ENCODE peak calls at places on chromosome 10, in nine cellular contexts. H is suprapubic skin, D is HepG2, Y is heart right ventricle, B is esophagus muscularis mucosa, T is cardiac muscle cell, I is GM12878, M is IMR-90, P is ascending aorta. A is an unnamed sample.

GRCh38 chr10:5775705-5776104 is 37.5 kb downstream of the GDI2 start:
- DNase-seq in H (no peak), D (no peak), Y (peak; percentile 34), B (no peak), T (no peak), I (no peak), M (no peak), P (peak; percentile 15), A (no peak)

GRCh38 chr10:36662571-36662970 is 462.8 kb upstream of the ANKRD30A start:
- DNase-seq in H (no peak), D (no peak), Y (no peak), B (no peak), T (no peak), I (no peak), M (no peak), P (no peak), A (no peak)

GRCh38 chr10:130179640-130180039 is 43.4 kb downstream of the GLRX3 start:
- DNase-seq in H (no peak), D (peak; percentile 54), Y (no peak), B (no peak), T (peak; percentile 53), I (no peak), M (peak; percentile 78), P (no peak), A (peak; percentile 65)

GRCh38 chr10:47268696-47269095 is 31.3 kb upstream of the GDF10 start:
- DNase-seq in H (no peak), D (no peak), Y (no peak), B (no peak), T (no peak), I (no peak), M (no peak), P (no peak), A (no peak)

GRCh38 chr10:79471776-79472175 is 26.4 kb upstream of the ZCCHC24 start:
- DNase-seq in H (no peak), D (no peak), Y (no peak), B (no peak), T (no peak), I (no peak), M (no peak), P (no peak), A (no peak)

GRCh38 chr10:86244296-86244695 is 122.3 kb downstream of the GRID1 start:
- DNase-seq in H (no peak), D (no peak), Y (no peak), B (no peak), T (no peak), I (no peak), M (no peak), P (no peak), A (no peak)

GRCh38 chr10:86335831-86336230 is 30.8 kb downstream of the GRID1 start:
- DNase-seq in H (no peak), D (no peak), Y (no peak), B (no peak), T (no peak), I (no peak), M (no peak), P (no peak), A (peak; percentile 17)

GRCh38 chr10:14240253-14241189 is 90.2 kb downstream of the FRMD4A start:
- DNase-seq in H (no peak), D (no peak), Y (no peak), B (no peak), T (no peak), I (no peak), M (peak; percentile 26), P (no peak), A (no peak)

GRCh38 chr10:126321455-126321854 is 66.8 kb downstream of the ADAM12 start:
- DNase-seq in H (no peak), D (no peak), Y (no peak), B (peak; percentile 64), T (peak; percentile 63), I (no peak), M (no peak), P (no peak), A (no peak)

GRCh38 chr10:126314848-126315247 is 73.4 kb downstream of the ADAM12 start:
- DNase-seq in H (no peak), D (no peak), Y (no peak), B (peak; percentile 60), T (no peak), I (no peak), M (no peak), P (no peak), A (no peak)

GRCh38 chr10:126312167-126312566 is 76.1 kb downstream of the ADAM12 start:
- DNase-seq in H (no peak), D (no peak), Y (no peak), B (peak; percentile 62), T (no peak), I (no peak), M (no peak), P (no peak), A (no peak)

DNA sequence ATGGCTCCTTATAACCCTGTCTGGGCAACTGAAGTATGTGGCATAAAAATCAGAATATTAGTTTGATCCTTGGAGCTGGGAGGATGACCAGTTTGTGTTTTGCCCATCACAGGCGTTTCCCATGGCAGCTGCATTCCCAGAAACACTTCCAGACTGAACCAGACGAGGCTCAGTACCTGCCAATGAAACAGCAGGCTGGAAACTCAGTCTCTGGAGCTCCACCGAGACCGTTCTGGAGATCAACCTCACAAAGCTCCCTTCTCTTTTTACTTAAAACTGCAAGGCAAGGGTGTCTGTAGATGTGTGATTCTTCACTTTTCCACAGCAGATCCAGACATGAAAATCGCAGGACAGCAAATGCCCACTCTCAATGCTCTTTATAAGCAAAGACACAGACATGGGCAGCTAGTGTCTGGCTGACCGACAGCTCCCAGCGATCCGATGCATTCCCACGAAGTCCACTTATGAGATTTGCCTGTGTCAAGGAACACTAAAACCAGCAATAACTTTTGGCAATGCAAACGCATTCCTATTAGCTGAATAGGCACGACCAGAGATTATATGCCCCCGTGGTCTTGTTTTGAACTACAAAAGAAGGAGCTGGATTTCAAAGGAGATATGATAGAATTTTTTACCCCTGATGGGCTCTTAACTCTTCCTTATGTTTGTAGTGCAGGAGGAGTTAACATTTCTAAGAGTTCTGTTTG is 72.7 kb downstream of the ADAM12 start:
- DNase-seq in H (no peak), D (no peak), Y (no peak), B (peak; percentile 64), T (no peak), I (no peak), M (peak; percentile 83), P (no peak), A (no peak)
- H3K4me3 ChIP-seq in H (no peak overlapping the region), D (no peak overlapping the region), Y (no peak overlapping the region), B (no peak overlapping the region), T (no peak overlapping the region), I (no peak overlapping the region), M (no peak overlapping the region), P (peak overlapping the region; percentile 23), A (no peak overlapping the region)

DNA sequence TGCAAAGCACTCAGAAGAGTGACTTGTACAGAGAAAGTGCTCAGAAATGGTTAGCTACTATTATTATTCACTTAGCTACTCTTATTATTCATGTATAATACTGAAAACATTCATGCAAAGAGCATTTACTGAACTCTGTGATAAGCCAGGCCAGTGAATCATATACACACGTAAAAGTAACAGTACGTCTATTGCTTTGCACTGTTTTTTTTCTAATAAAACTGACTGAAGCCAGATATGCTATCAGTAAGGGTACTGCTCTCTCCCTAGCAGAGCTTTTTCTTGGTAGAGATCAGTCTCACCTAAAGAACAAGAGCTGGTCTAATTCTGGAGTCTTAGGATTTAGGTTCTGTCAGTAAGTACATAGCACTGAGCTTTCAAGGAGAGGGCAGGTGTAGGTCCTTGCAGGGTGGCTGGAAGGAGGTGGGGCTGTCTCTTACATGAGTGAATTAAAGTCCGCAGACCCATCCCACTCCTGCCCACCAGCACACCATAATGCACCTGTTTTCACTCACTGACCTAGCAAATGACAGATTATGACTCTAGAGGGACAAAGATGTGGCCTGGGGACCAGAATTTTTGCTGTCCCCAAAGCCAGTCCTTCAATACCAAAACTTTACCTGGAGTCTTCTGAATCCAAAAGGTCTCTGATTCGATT is 145.9 kb downstream of the ARID5B start:
- DNase-seq in H (no peak), D (no peak), Y (no peak), B (no peak), T (no peak), I (no peak), M (peak; percentile 81), P (no peak), A (no peak)
- H3K4me1 ChIP-seq in H (peaks cover 74% of the 10 kb centered on the region), D (peaks cover 81% of the 10 kb centered on the region), Y (peaks cover 56% of the 10 kb centered on the region), B (peaks cover 72% of the 10 kb centered on the region), T (peaks cover 54% of the 10 kb centered on the region), I (peaks cover 64% of the 10 kb centered on the region), M (peaks cover 22% of the 10 kb centered on the region), P (peaks cover 13% of the 10 kb centered on the region), A (peaks cover 86% of the 10 kb centered on the region)

GRCh38 chr10:128526793-128527375 is 400.7 kb upstream of the MKI67 start:
- DNase-seq in H (no peak), D (no peak), Y (no peak), B (no peak), T (peak; percentile 62), I (no peak), M (no peak), P (no peak), A (no peak)

GRCh38 chr10:128528781-128529180 is 402.6 kb upstream of the MKI67 start:
- DNase-seq in H (no peak), D (no peak), Y (no peak), B (no peak), T (no peak), I (no peak), M (no peak), P (no peak), A (no peak)

GRCh38 chr10:128527730-128528129 is 401.5 kb upstream of the MKI67 start:
- DNase-seq in H (no peak), D (no peak), Y (no peak), B (no peak), T (no peak), I (no peak), M (no peak), P (no peak), A (no peak)

GRCh38 chr10:128529225-128529624 is 403.0 kb upstream of the MKI67 start:
- DNase-seq in H (no peak), D (no peak), Y (no peak), B (no peak), T (no peak), I (no peak), M (no peak), P (no peak), A (no peak)

DNA sequence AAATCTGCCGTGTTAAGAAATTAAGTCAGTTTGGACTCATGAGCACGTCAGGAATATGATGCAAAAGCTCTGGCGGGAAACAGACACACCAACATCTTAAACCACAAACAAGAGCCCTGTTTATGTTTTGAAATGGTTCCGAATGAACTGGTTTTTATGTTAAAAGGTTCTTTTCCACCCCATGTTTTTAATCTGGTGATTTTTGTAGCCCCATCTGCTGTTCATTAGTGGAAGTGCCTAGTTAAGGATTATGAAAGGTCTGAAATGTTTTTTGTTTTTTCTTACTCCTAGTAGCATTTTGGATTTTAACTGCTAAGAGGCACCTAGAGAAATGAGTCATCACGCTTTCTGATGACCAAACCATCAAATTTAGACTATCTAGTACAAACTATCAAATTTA is 404.1 kb upstream of the MKI67 start:
- DNase-seq in H (no peak), D (no peak), Y (no peak), B (no peak), T (no peak), I (no peak), M (no peak), P (no peak), A (no peak)
- TF ChIP-seq CTCF in H (peak; percentile 38), D (peak; percentile 31), Y (peak; percentile 59), B (peak; percentile 27), T (peak; percentile 54), I (peak; percentile 24), M (peak; percentile 11), P (peak; percentile 13), A (peak; percentile 55)

DNA sequence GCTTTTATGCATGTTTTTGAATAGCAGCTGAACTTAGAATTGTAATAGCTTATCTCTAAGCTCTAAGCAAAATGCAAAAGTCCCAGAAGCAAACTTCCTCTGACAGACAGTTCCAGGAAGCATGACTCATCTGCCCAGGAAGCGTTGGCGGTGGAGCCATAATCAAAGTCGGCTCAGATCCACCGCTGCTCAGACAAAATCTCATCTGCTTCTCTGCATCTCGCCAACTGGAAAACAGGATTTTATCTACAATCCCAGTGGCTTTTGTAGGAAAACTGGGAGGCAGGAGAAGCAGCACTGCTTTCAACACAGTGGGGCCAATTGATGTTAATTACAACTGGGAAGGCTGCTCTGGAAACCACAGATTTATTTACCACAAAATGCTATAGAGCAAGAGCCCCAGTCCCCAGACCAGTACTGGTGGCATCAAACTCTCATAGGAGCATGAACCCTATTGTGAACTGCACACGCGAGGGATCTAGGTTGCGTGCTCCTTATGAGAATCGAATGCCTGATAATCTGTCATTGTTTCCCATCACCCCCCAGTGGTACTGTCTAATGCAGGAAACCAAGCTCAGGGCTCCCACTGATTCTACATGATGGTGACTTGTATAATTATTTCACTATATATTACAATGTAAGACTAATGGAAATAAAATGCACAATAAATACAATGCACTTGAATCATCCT is 99.9 kb downstream of the CUBN start:
- DNase-seq in H (peak; percentile 85), D (peak; percentile 45), Y (peak; percentile 49), B (peak; percentile 93), T (no peak), I (no peak), M (peak; percentile 87), P (peak; percentile 23), A (no peak)
- H3K4me3 ChIP-seq in H (peak overlapping the region; percentile 16), D (no peak overlapping the region), Y (no peak overlapping the region), B (peak overlapping the region; percentile 2), T (no peak overlapping the region), I (no peak overlapping the region), M (peak overlapping the region; percentile 13), P (peak overlapping the region; percentile 9), A (no peak overlapping the region)